ENCODE peak calls at places on chromosomes 3 and 15, in five cellular contexts. O is PC-3, A is upper lobe of right lung, R is body of pancreas, L is lung. D is an unnamed sample.

GRCh38 chr3:186847437-186847836 is 4.9 kb downstream of the ADIPOQ start:
- ATAC-seq in A (no peak), L (no peak), O (no peak), R (no peak), D (no peak)

GRCh38 chr3:190359813-190360212 is 28.1 kb upstream of the CLDN16 start:
- ATAC-seq in R (no peak), A (no peak), O (no peak), L (no peak), D (no peak)

GRCh38 chr3:197552198-197552597 is 3.6 kb downstream of the BDH1 start:
- ATAC-seq in O (no peak), R (no peak), A (no peak), L (no peak), D (no peak)

GRCh38 chr3:77026904-77027634 is 12.8 kb upstream of the ROBO2 start:
- ATAC-seq in L (no peak), A (no peak), O (no peak), R (no peak), D (no peak)

GRCh38 chr3:64548200-64548889 is 139.5 kb downstream of the ADAMTS9 start:
- ATAC-seq in O (no peak), R (peak; percentile 45), A (peak; percentile 70), L (no peak), D (peak; percentile 94)

GRCh38 chr3:168134931-168135330 is 39.2 kb upstream of the GOLIM4 start:
- ATAC-seq in A (no peak), O (no peak), L (no peak), R (no peak), D (no peak)

GRCh38 chr15:23572844-23573243 is 7.4 kb downstream of the MKRN3 start:
- ATAC-seq in O (no peak), R (no peak), A (no peak), L (no peak), D (no peak)

GRCh38 chr3:171393032-171393744 is 67.0 kb downstream of the TNIK start:
- ATAC-seq in O (no peak), R (peak; percentile 70), A (peak; percentile 16), L (no peak), D (no peak)

GRCh38 chr3:72440491-72440890 is 407.8 kb downstream of the SHQ1 start:
- ATAC-seq in L (no peak), A (no peak), O (no peak), R (no peak), D (no peak)

GRCh38 chr3:175659951-175660350 is 800.8 kb downstream of the NAALADL2 start:
- ATAC-seq in L (no peak), A (no peak), R (no peak), O (peak; percentile 70), D (no peak)

GRCh38 chr3:123610331-123610730 is 25.5 kb upstream of the HACD2 start:
- ATAC-seq in L (no peak), O (no peak), A (no peak), R (no peak), D (peak; percentile 41)

GRCh38 chr15:66454143-66454542 is 43.4 kb downstream of the SNAPC5 start:
- ATAC-seq in L (no peak), O (no peak), A (peak; percentile 72), R (no peak), D (no peak)

GRCh38 chr15:30882861-30883433 is 20.8 kb upstream of the FAN1 start:
- ATAC-seq in R (no peak), L (no peak), O (no peak), A (no peak), D (no peak)

GRCh38 chr3:114450008-114450596 is 156.3 kb downstream of the TIGIT start:
- ATAC-seq in O (no peak), L (no peak), R (no peak), A (no peak), D (no peak)

GRCh38 chr3:56812749-56813655 is 11.3 kb upstream of the ARHGEF3 start:
- ATAC-seq in O (peak; percentile 78), L (no peak), A (no peak), R (no peak), D (no peak)

GRCh38 chr15:62818691-62819090 is 223.9 kb upstream of the TPM1 start:
- ATAC-seq in L (no peak), O (no peak), R (no peak), A (no peak), D (no peak)

GRCh38 chr15:58393196-58393790 is 38.5 kb upstream of the LIPC start:
- ATAC-seq in R (no peak), A (no peak), L (no peak), O (no peak), D (no peak)

GRCh38 chr3:186940965-186941364 is 10.6 kb downstream of the ST6GAL1 start:
- ATAC-seq in A (peak; percentile 78), L (no peak), O (no peak), R (no peak), D (no peak)

GRCh38 chr3:197354195-197355059 is 56.0 kb upstream of the DLG1 start:
- ATAC-seq in A (peak; percentile 47), O (no peak), R (no peak), L (no peak), D (peak; percentile 71)

GRCh38 chr3:16055606-16056209 is 118.8 kb upstream of the GALNT15 start:
- ATAC-seq in O (no peak), A (peak; percentile 35), L (no peak), R (no peak), D (no peak)

GRCh38 chr3:165206454-165207266 is 10.5 kb upstream of the SLITRK3 start:
- ATAC-seq in L (peak; percentile 73), R (peak; percentile 94), A (peak; percentile 98), O (peak; percentile 91), D (peak; percentile 89)

GRCh38 chr3:185813205-185813604 is 11.6 kb downstream of the IGF2BP2 start:
- ATAC-seq in L (no peak), A (no peak), O (no peak), R (no peak), D (no peak)

GRCh38 chr3:4376499-4376898 is 73.3 kb downstream of the SETMAR start:
- ATAC-seq in A (no peak), R (no peak), O (peak; percentile 37), L (no peak), D (no peak)

GRCh38 chr3:52080830-52081719 is 24.7 kb upstream of the DUSP7 start:
- ATAC-seq in O (no peak), A (no peak), R (no peak), L (no peak), D (no peak)

GRCh38 chr3:29335438-29335837 is 54.6 kb downstream of the RBMS3 start:
- ATAC-seq in L (peak; percentile 89), R (peak; percentile 91), A (peak; percentile 98), O (peak; percentile 99), D (peak; percentile 88)

GRCh38 chr3:88009066-88009465 is 49.7 kb downstream of the CGGBP1 start:
- ATAC-seq in A (peak; percentile 55), L (no peak), O (no peak), R (no peak), D (no peak)

GRCh38 chr3:107592073-107592472 is 69.3 kb downstream of the BBX start:
- ATAC-seq in O (no peak), L (no peak), R (no peak), A (no peak), D (no peak)

GRCh38 chr3:176941674-176942073 is 255.6 kb downstream of the TBL1XR1 start:
- ATAC-seq in R (no peak), O (no peak), L (no peak), A (no peak), D (no peak)

GRCh38 chr3:123489400-123490004 is 40.6 kb upstream of the ADCY5 start:
- ATAC-seq in O (peak; percentile 87), L (peak; percentile 85), A (peak; percentile 88), R (peak; percentile 84), D (peak; percentile 90)

GRCh38 chr3:196007744-196008143 is 74.1 kb downstream of the TFRC start:
- ATAC-seq in O (no peak), L (no peak), R (no peak), A (no peak), D (no peak)

GRCh38 chr15:36943496-36944361 is 156.6 kb downstream of the MEIS2 start:
- ATAC-seq in O (no peak), R (no peak), A (no peak), L (no peak), D (no peak)

GRCh38 chr3:58164916-58165821 is 45.6 kb downstream of the DNASE1L3 start:
- ATAC-seq in R (peak; percentile 43), L (no peak), A (peak; percentile 8), O (no peak), D (peak; percentile 12)

GRCh38 chr3:34421762-34422161 is 623.3 kb downstream of the PDCD6IP start:
- ATAC-seq in R (no peak), O (no peak), A (no peak), L (no peak), D (no peak)

GRCh38 chr3:15579071-15579470 is 22.3 kb downstream of the HACL1 start:
- ATAC-seq in A (no peak), L (no peak), O (no peak), R (no peak), D (no peak)

GRCh38 chr3:58190882-58191281 is 19.9 kb downstream of the DNASE1L3 start:
- ATAC-seq in A (no peak), O (no peak), R (no peak), L (no peak), D (no peak)

GRCh38 chr3:193791041-193792032 is 198.3 kb downstream of the OPA1 start:
- ATAC-seq in R (peak; percentile 77), L (peak; percentile 24), A (peak; percentile 82), O (peak; percentile 16), D (no peak)

GRCh38 chr15:35000511-35000910 is 12.4 kb upstream of the ZNF770 start:
- ATAC-seq in A (peak; percentile 36), R (peak; percentile 81), L (no peak), O (peak; percentile 95), D (no peak)

GRCh38 chr3:151421956-151422355 is 37.4 kb upstream of the P2RY12 start:
- ATAC-seq in A (peak; percentile 53), R (no peak), L (no peak), O (no peak), D (no peak)
- TF ChIP-seq CTCF in A (no peak), R (no peak), L (no peak), O (peak; percentile 23), D (no peak)

GRCh38 chr3:139533781-139534443 is 5.6 kb downstream of the RBP1 start:
- ATAC-seq in A (no peak), L (no peak), R (peak; percentile 36), O (peak; percentile 66), D (no peak)
- H3K4me1 ChIP-seq in A (peaks cover 23% of the 10 kb centered on the region), L (peaks cover 3% of the 10 kb centered on the region), R (peaks cover 99% of the 10 kb centered on the region), O (peaks cover 28% of the 10 kb centered on the region), D (peaks cover 35% of the 10 kb centered on the region)

GRCh38 chr15:68776477-68777270 is 44.0 kb downstream of the ANP32A start:
- ATAC-seq in L (no peak), O (no peak), R (no peak), A (peak; percentile 19), D (no peak)
- H3K27ac ChIP-seq in L (peak overlapping the region; percentile 7), O (no peak overlapping the region), R (no peak overlapping the region), A (no peak overlapping the region), D (no peak overlapping the region)

GRCh38 chr3:10248184-10248983 is at the start of gene TATDN2:
- ATAC-seq in R (peak; percentile 99), L (peak; percentile 98), O (peak; percentile 96), A (peak; percentile 99), D (peak; percentile 99)
- TF ChIP-seq CTCF in R (no peak), L (no peak), O (no peak), A (no peak), D (no peak)